ENCODE peak calls at places on chromosomes 13 and 19, in six cellular contexts. N is effector memory CD4-positive, alpha-beta T cell; K is right cardiac atrium; W is dorsolateral prefrontal cortex; L is EH; C is NCI-H1436 treated with DMSO at 0.1 percent for 48 hours. D is an unnamed sample.
A peak's percentile ranks its signal among the peaks of the same experiment; 100 is the strongest.

GRCh38 chr19:2478756-2479555 is 3.0 kb downstream of the GADD45B start:
- DNase-seq in N (peak; percentile 70), K (peak; percentile 94), W (no peak), L (peak; percentile 81), C (no peak), D (peak; percentile 91)

GRCh38 chr13:31901985-31902384 is 129.6 kb upstream of the FRY start:
- DNase-seq in N (no peak), K (no peak), W (no peak), L (no peak), C (no peak), D (no peak)

GRCh38 chr19:31348416-31349159 is 648 bp downstream of the TSHZ3 start:
- DNase-seq in N (no peak), K (peak; percentile 73), W (no peak), L (peak; percentile 35), C (no peak), D (peak; percentile 57)

GRCh38 chr19:49057636-49058234 is at the start of gene CGB7:
- DNase-seq in N (peak; percentile 36), K (peak; percentile 90), W (no peak), L (peak; percentile 79), C (no peak), D (peak; percentile 84)

GRCh38 chr19:10112037-10112751 is 701 bp downstream of the P2RY11 start:
- DNase-seq in N (peak; percentile 51), K (peak; percentile 60), W (no peak), L (peak; percentile 49), C (no peak), D (no peak)

GRCh38 chr13:110483386-110483785 is 78.1 kb downstream of the RAB20 start:
- DNase-seq in N (no peak), K (no peak), W (peak; percentile 63), L (no peak), C (no peak), D (no peak)

GRCh38 chr19:42255766-42256750 is 1.1 kb upstream of the ERF start:
- DNase-seq in N (no peak), K (peak; percentile 89), W (peak; percentile 76), L (peak; percentile 77), C (no peak), D (peak; percentile 77)

GRCh38 chr19:13057147-13057572 is 45.5 kb downstream of the LYL1 start:
- DNase-seq in N (no peak), K (peak; percentile 75), W (no peak), L (no peak), C (peak; percentile 73), D (no peak)

GRCh38 chr19:21610341-21610740 is 104.9 kb downstream of the ZNF429 start:
- DNase-seq in N (no peak), K (no peak), W (no peak), L (no peak), C (no peak), D (no peak)

GRCh38 chr13:64453831-64454230 is 2776.3 kb downstream of the PCDH9 start:
- DNase-seq in N (no peak), K (no peak), W (no peak), L (peak; percentile 38), C (no peak), D (no peak)

GRCh38 chr19:40716031-40716654 is 543 bp downstream of the COQ8B start:
- DNase-seq in N (peak; percentile 35), K (no peak), W (no peak), L (no peak), C (no peak), D (peak; percentile 65)

GRCh38 chr13:51920267-51920666 is 58.5 kb downstream of the CCDC70 start:
- DNase-seq in N (no peak), K (no peak), W (no peak), L (no peak), C (no peak), D (no peak)

GRCh38 chr19:40565910-40566495 is 10.7 kb upstream of the SHKBP1 start:
- DNase-seq in N (no peak), K (no peak), W (no peak), L (no peak), C (no peak), D (no peak)

GRCh38 chr19:51339313-51339686 is 2.6 kb downstream of the VSIG10L start:
- DNase-seq in N (peak; percentile 3), K (no peak), W (no peak), L (no peak), C (no peak), D (no peak)

GRCh38 chr19:39209196-39209595 is 5.1 kb upstream of the SYCN start:
- DNase-seq in N (no peak), K (no peak), W (no peak), L (no peak), C (no peak), D (no peak)

GRCh38 chr19:19064098-19064722 is 416 bp downstream of the SLC25A42 start:
- DNase-seq in N (no peak), K (no peak), W (peak; percentile 30), L (no peak), C (no peak), D (no peak)

GRCh38 chr19:24053601-24054000 is 33.4 kb upstream of the ZNF254 start:
- DNase-seq in N (no peak), K (no peak), W (no peak), L (no peak), C (no peak), D (no peak)

GRCh38 chr19:31826325-31826724 is 477.1 kb upstream of the TSHZ3 start:
- DNase-seq in N (no peak), K (no peak), W (no peak), L (no peak), C (no peak), D (no peak)

GRCh38 chr19:45842198-45842597 is 20.7 kb downstream of the SYMPK start:
- DNase-seq in N (no peak), K (no peak), W (no peak), L (no peak), C (no peak), D (no peak)

GRCh38 chr13:111049791-111050538 is 65.1 kb upstream of the ARHGEF7 start:
- DNase-seq in N (no peak), K (peak; percentile 67), W (no peak), L (peak; percentile 33), C (no peak), D (no peak)

GRCh38 chr19:19627716-19628498 is at the start of gene LPAR2:
- DNase-seq in N (peak; percentile 77), K (peak; percentile 71), W (no peak), L (peak; percentile 24), C (no peak), D (peak; percentile 57)

GRCh38 chr13:113411216-113412023 is 41.9 kb downstream of the ADPRHL1 start:
- DNase-seq in N (no peak), K (peak; percentile 86), W (no peak), L (peak; percentile 98), C (no peak), D (peak; percentile 83)

GRCh38 chr13:107138987-107139386 is 571.0 kb upstream of the ARGLU1 start:
- DNase-seq in N (no peak), K (no peak), W (no peak), L (no peak), C (no peak), D (no peak)

GRCh38 chr13:36829753-36830152 is 10.7 kb downstream of the RFXAP start:
- DNase-seq in N (no peak), K (no peak), W (no peak), L (no peak), C (no peak), D (no peak)

GRCh38 chr19:39126593-39127187 is 1.1 kb downstream of the PAK4 start:
- DNase-seq in N (no peak), K (no peak), W (no peak), L (peak; percentile 60), C (no peak), D (no peak)

GRCh38 chr13:27853871-27854270 is 61.6 kb downstream of the GSX1 start:
- DNase-seq in N (no peak), K (no peak), W (no peak), L (no peak), C (no peak), D (no peak)

GRCh38 chr19:29401712-29402421 is 123.9 kb upstream of the VSTM2B start:
- DNase-seq in N (no peak), K (no peak), W (no peak), L (no peak), C (no peak), D (no peak)

GRCh38 chr13:31054632-31055031 is 107.1 kb downstream of the HSPH1 start:
- DNase-seq in N (no peak), K (no peak), W (no peak), L (no peak), C (no peak), D (no peak)

GRCh38 chr19:38499532-38499931 is 66.0 kb downstream of the RYR1 start:
- DNase-seq in N (no peak), K (no peak), W (no peak), L (no peak), C (no peak), D (no peak)